ENCODE peak calls at places on chromosomes 11 and 22, in eight cellular contexts. J, G, L, T, P, X, Q and D are unnamed samples.

GRCh38 chr22:44023404-44024287 is 456 bp upstream of the PARVB start:
- DNase-seq in J (peak), G (peak), L (peak), T (no peak), P (peak), X (no peak), Q (no peak), D (peak)

GRCh38 chr11:117793521-117793920 is 3.5 kb downstream of the DSCAML1 start:
- DNase-seq in J (no peak), G (no peak), L (no peak), T (no peak), P (no peak), X (no peak), Q (no peak), D (no peak)

GRCh38 chr11:133833899-133834296 is 11.4 kb downstream of the SPATA19 start:
- DNase-seq in J (no peak), G (no peak), L (no peak), T (no peak), P (no peak), X (no peak), Q (no peak), D (no peak)

GRCh38 chr22:46293591-46294260 is 2.9 kb upstream of the GTSE1 start:
- DNase-seq in J (no peak), G (peak), L (no peak), T (no peak), P (peak), X (peak), Q (no peak), D (no peak)

GRCh38 chr11:4025957-4026324 is 68.7 kb upstream of the RRM1 start:
- DNase-seq in J (no peak), G (no peak), L (no peak), T (no peak), P (peak), X (no peak), Q (peak), D (no peak)

GRCh38 chr22:26321469-26321913 is 107.6 kb upstream of the ASPHD2 start:
- DNase-seq in J (no peak), G (no peak), L (peak), T (no peak), P (peak), X (no peak), Q (peak), D (no peak)

GRCh38 chr11:97746832-97747231 is 1273.9 kb upstream of the CNTN5 start:
- DNase-seq in J (no peak), G (no peak), L (no peak), T (no peak), P (no peak), X (no peak), Q (peak), D (no peak)

GRCh38 chr11:17352925-17353227 is 1.3 kb downstream of the NCR3LG1 start:
- DNase-seq in J (peak), G (peak), L (peak), T (no peak), P (peak), X (peak), Q (no peak), D (peak)

GRCh38 chr11:94794287-94795168 is 26.4 kb downstream of the AMOTL1 start:
- DNase-seq in J (no peak), G (peak), L (no peak), T (no peak), P (peak), X (peak), Q (peak), D (no peak)